ENCODE peak calls at places on chromosome 7, in six cellular contexts. J is RKO; H is activated T-helper 1 cell treated with anti-CD3 and anti-CD28 coated beads, Interleukin-12 subunit alpha, Interleukin-12 subunit beta, Interleukin-2, Interleukin-4 antibody, amounts not matched to agents 30 ng/mL and 10 ng/mL and 1 ng/mL, durations not matched to agents 14 hours and 24 hours and 36 hours; M is cardiac fibroblast; V is stimulated activated naive CD8-positive, alpha-beta T cell treated with anti-CD3 and anti-CD28 coated beads, Interleukin-15, Interleukin-2, amounts not matched to agents 100 U/mL and 50 U/mL, for 24 hours; I is iris pigment epithelial cell. Z is an unnamed sample.

GRCh38 chr7:77800158-77800557 is 1.6 kb downstream of the PHTF2 start:
- DNase-seq in J (no peak), H (no peak), M (peak; percentile 63), V (no peak), I (peak; percentile 54), Z (peak; percentile 21)

GRCh38 chr7:75967573-75967997 is 26.8 kb downstream of the TMEM120A start:
- DNase-seq in J (no peak), H (no peak), M (peak; percentile 32), V (no peak), I (no peak), Z (no peak)

GRCh38 chr7:68904635-68905034 is 693.6 kb upstream of the AUTS2 start:
- DNase-seq in J (no peak), H (no peak), M (peak; percentile 8), V (no peak), I (no peak), Z (no peak)

GRCh38 chr7:158252837-158253669 is 334.6 kb downstream of the PTPRN2 start:
- DNase-seq in J (no peak), H (no peak), M (no peak), V (no peak), I (no peak), Z (no peak)

GRCh38 chr7:99312316-99313203 is 13.1 kb upstream of the ARPC1A start:
- DNase-seq in J (peak; percentile 65), H (peak; percentile 53), M (peak; percentile 70), V (peak; percentile 79), I (peak; percentile 39), Z (peak; percentile 70)

GRCh38 chr7:2399848-2400587 is 3.4 kb upstream of the CHST12 start:
- DNase-seq in J (peak; percentile 30), H (no peak), M (peak; percentile 97), V (peak; percentile 30), I (peak; percentile 95), Z (peak; percentile 97)

GRCh38 chr7:145106001-145106400 is 270.1 kb upstream of the TPK1 start:
- DNase-seq in J (no peak), H (no peak), M (peak; percentile 37), V (no peak), I (no peak), Z (no peak)

GRCh38 chr7:123674399-123675091 is 18.9 kb downstream of the LMOD2 start:
- DNase-seq in J (no peak), H (no peak), M (peak; percentile 25), V (no peak), I (peak; percentile 38), Z (peak; percentile 82)

GRCh38 chr7:45082031-45082830 is 6.5 kb downstream of the NACAD start:
- DNase-seq in J (no peak), H (no peak), M (peak; percentile 70), V (no peak), I (no peak), Z (no peak)

GRCh38 chr7:20700491-20701231 is 85.2 kb downstream of the ABCB5 start:
- DNase-seq in J (no peak), H (no peak), M (no peak), V (no peak), I (no peak), Z (no peak)

GRCh38 chr7:1865809-1866255 is 195.8 kb downstream of the ELFN1 start:
- DNase-seq in J (no peak), H (no peak), M (no peak), V (no peak), I (no peak), Z (no peak)

GRCh38 chr7:94970085-94970576 is 62.7 kb downstream of the PPP1R9A start:
- DNase-seq in J (no peak), H (no peak), M (no peak), V (no peak), I (no peak), Z (no peak)

GRCh38 chr7:6628045-6628444 is 9.1 kb upstream of the ZNF316 start:
- DNase-seq in J (no peak), H (no peak), M (no peak), V (no peak), I (no peak), Z (no peak)

GRCh38 chr7:123658023-123658422 is 2.4 kb downstream of the LMOD2 start:
- DNase-seq in J (no peak), H (no peak), M (no peak), V (no peak), I (no peak), Z (no peak)

GRCh38 chr7:25638590-25638989 is 410.3 kb upstream of the NPVF start:
- DNase-seq in J (no peak), H (no peak), M (no peak), V (no peak), I (no peak), Z (no peak)

Z was measured in GM23248.